ENCODE peak calls at places on chromosomes 2 and 18, in eight cellular contexts. L is CD8-positive, alpha-beta memory T cell; W is NCI-H2029 treated with DMSO at 0.1 percent for 48 hours; H is PC-9; J is C1 segment of cervical spinal cord; I is astrocyte of the spinal cord; U is NCI-H345; N is cardiac muscle cell. T is an unnamed sample.

GRCh38 chr2:166560022-166560421 is 66.0 kb upstream of the SCN7A start:
- DNase-seq in H (no peak), J (no peak), U (no peak), N (no peak), L (no peak), I (no peak), W (no peak), T (no peak)

GRCh38 chr2:55894720-55895119 is 28.9 kb downstream of the EFEMP1 start:
- DNase-seq in J (no peak), W (no peak), H (no peak), N (no peak), I (no peak), U (no peak), L (no peak), T (no peak)

GRCh38 chr2:48251437-48252148 is 278.4 kb upstream of the STON1 start:
- DNase-seq in W (no peak), I (no peak), J (no peak), H (no peak), L (no peak), N (no peak), U (no peak), T (no peak)

GRCh38 chr2:199407421-199407820 is 50.3 kb downstream of the SATB2 start:
- DNase-seq in I (no peak), L (no peak), H (no peak), W (no peak), U (no peak), J (no peak), N (no peak), T (no peak)

GRCh38 chr2:8376603-8377423 is 305.0 kb upstream of the ID2 start:
- DNase-seq in U (no peak), J (no peak), N (no peak), I (peak), L (no peak), H (no peak), W (no peak), T (no peak)

GRCh38 chr2:85846411-85846810 is 42.4 kb downstream of the ST3GAL5 start:
- DNase-seq in H (no peak), N (no peak), J (no peak), U (no peak), W (no peak), I (peak), L (no peak), T (no peak)

GRCh38 chr18:28189400-28190239 is 12.7 kb upstream of the CDH2 start:
- DNase-seq in L (no peak), J (no peak), W (no peak), I (peak), U (no peak), N (peak), H (no peak), T (no peak)

GRCh38 chr2:65064728-65065552 is 8.7 kb downstream of the CEP68 start:
- DNase-seq in W (peak), L (peak), H (no peak), I (peak), U (peak), N (peak), J (no peak), T (peak)

T was measured in gastrocnemius medialis.